ENCODE peak calls at places on chromosome 2, in eight cellular contexts. C, Y, G, N, I, O, K and B are unnamed samples.

GRCh38 chr2:100561191-100561590 is 1.6 kb upstream of the PDCL3 start:
- DNase-seq in C (no peak), K (no peak), O (no peak), G (no peak), N (no peak), Y (no peak), I (peak), B (no peak)

GRCh38 chr2:95062716-95063400 is 37.4 kb downstream of the MAL start:
- DNase-seq in C (no peak), K (no peak), G (no peak), N (no peak), I (no peak), Y (no peak), O (peak), B (no peak)

GRCh38 chr2:216774180-216774579 is 78.8 kb upstream of the IGFBP5 start:
- DNase-seq in Y (no peak), C (no peak), G (no peak), O (no peak), N (no peak), I (peak), K (no peak), B (no peak)

GRCh38 chr2:207624170-207625013 is 802 bp downstream of the METTL21A start:
- DNase-seq in K (peak), Y (peak), N (peak), I (peak), C (peak), O (peak), G (peak), B (peak)

GRCh38 chr2:68284896-68285295 is 32.6 kb upstream of the PPP3R1 start:
- DNase-seq in C (no peak), Y (no peak), I (peak), G (peak), K (no peak), O (no peak), N (no peak), B (no peak)

GRCh38 chr2:45591073-45591472 is 20.0 kb downstream of the SRBD1 start:
- DNase-seq in K (no peak), Y (no peak), N (no peak), C (no peak), I (no peak), O (no peak), G (no peak), B (no peak)

GRCh38 chr2:32564417-32565035 is 63.3 kb upstream of the TTC27 start:
- DNase-seq in K (no peak), Y (no peak), C (no peak), I (peak), O (no peak), N (no peak), G (no peak), B (no peak)

GRCh38 chr2:137969418-137969765 is 5.1 kb downstream of the HNMT start:
- DNase-seq in K (peak), G (no peak), N (no peak), O (no peak), I (peak), C (no peak), Y (no peak), B (no peak)

GRCh38 chr2:134282638-134283400 is 28.9 kb downstream of the MGAT5 start:
- DNase-seq in K (no peak), O (peak), I (no peak), C (no peak), G (no peak), Y (no peak), N (no peak), B (peak)

GRCh38 chr2:192292478-192292877 is 97.7 kb upstream of the TMEFF2 start:
- DNase-seq in I (no peak), G (no peak), C (no peak), Y (no peak), N (no peak), O (no peak), K (no peak), B (no peak)

GRCh38 chr2:27191107-27191829 is 20.6 kb upstream of the ATRAID start:
- DNase-seq in G (peak), Y (no peak), O (peak), K (no peak), I (peak), C (no peak), N (peak), B (peak)

GRCh38 chr2:200787351-200788128 is 24.2 kb upstream of the BZW1 start:
- DNase-seq in K (no peak), Y (no peak), I (peak), G (peak), O (no peak), N (no peak), C (no peak), B (no peak)

GRCh38 chr2:98908909-98909308 is 27.1 kb downstream of the CRACDL start:
- DNase-seq in I (no peak), Y (no peak), O (no peak), G (no peak), N (no peak), C (no peak), K (no peak), B (peak)

GRCh38 chr2:25035537-25036220 is 6.2 kb upstream of the EFR3B start:
- DNase-seq in C (no peak), G (no peak), I (peak), N (no peak), Y (no peak), O (no peak), K (no peak), B (no peak)

GRCh38 chr2:132009177-132009873 is 152.4 kb downstream of the ANKRD30BL start:
- DNase-seq in Y (no peak), K (no peak), I (no peak), N (no peak), C (no peak), O (no peak), G (no peak), B (no peak)

GRCh38 chr2:44751754-44752479 is 189.6 kb upstream of the SIX3 start:
- DNase-seq in G (no peak), I (no peak), K (no peak), Y (no peak), O (no peak), C (no peak), N (peak), B (no peak)

GRCh38 chr2:149617476-149617875 is 29.9 kb upstream of the MMADHC start:
- DNase-seq in I (peak), C (no peak), K (no peak), O (no peak), G (no peak), Y (no peak), N (no peak), B (no peak)

GRCh38 chr2:54709341-54709809 is 14.1 kb upstream of the EML6 start:
- DNase-seq in N (no peak), I (no peak), G (peak), Y (no peak), O (no peak), C (no peak), K (peak), B (no peak)

GRCh38 chr2:205372141-205372540 is 310.2 kb upstream of the NRP2 start:
- DNase-seq in N (no peak), K (no peak), I (peak), C (no peak), G (no peak), Y (no peak), O (no peak), B (no peak)

GRCh38 chr2:32061973-32062861 is 1.1 kb upstream of the SPAST start:
- DNase-seq in N (peak), C (no peak), Y (no peak), G (peak), K (peak), I (peak), O (peak), B (no peak)

GRCh38 chr2:121717529-121717928 is 19.1 kb downstream of the NIFK start:
- DNase-seq in Y (no peak), K (no peak), I (no peak), C (no peak), G (no peak), N (no peak), O (no peak), B (no peak)

GRCh38 chr2:58313926-58314325 is 72.8 kb upstream of the FANCL start:
- DNase-seq in C (no peak), O (no peak), G (no peak), N (no peak), Y (no peak), K (no peak), I (peak), B (no peak)

GRCh38 chr2:1654696-1655374 is 89.5 kb downstream of the PXDN start:
- DNase-seq in I (no peak), K (no peak), N (no peak), C (no peak), O (no peak), Y (no peak), G (no peak), B (no peak)

GRCh38 chr2:39667142-39667880 is 1.6 kb downstream of the TMEM178A start:
- DNase-seq in K (no peak), Y (no peak), C (no peak), N (no peak), O (no peak), G (no peak), I (no peak), B (no peak)

GRCh38 chr2:68448671-68449394 is 18.3 kb downstream of the FBXO48 start:
- DNase-seq in I (no peak), Y (no peak), K (peak), N (no peak), O (no peak), G (no peak), C (no peak), B (no peak)

GRCh38 chr2:222364280-222364895 is 60.0 kb upstream of the SGPP2 start:
- DNase-seq in N (no peak), I (peak), K (no peak), Y (no peak), O (no peak), G (no peak), C (no peak), B (no peak)